ENCODE peak calls at places on chromosomes 11 and 22, in ten cellular contexts. Q is neural progenitor cell, J is mammary epithelial cell, A is retina, Z is activated B cell treated with CpG ODN at 0.5 μM for 24 hours, E is pulmonary artery endothelial cell, Y is right lobe of liver, M is GM10248, N is AG08396, U is A549. W is an unnamed sample.
A peak's percentile ranks its signal among the peaks of the same experiment; 100 is the strongest.

GRCh38 chr22:46111645-46112306 is 38.5 kb upstream of the PPARA start:
- DNase-seq in M (no peak), Z (no peak), U (no peak), E (no peak), J (no peak), Y (no peak), Q (peak; percentile 28), N (no peak), A (peak; percentile 64), W (peak; percentile 82)

GRCh38 chr11:120392791-120393190 is 56.6 kb downstream of the ARHGEF12 start:
- DNase-seq in N (no peak), U (no peak), J (no peak), Z (no peak), M (no peak), Q (no peak), A (no peak), E (no peak), Y (no peak), W (no peak)

GRCh38 chr11:11416917-11417316 is 63.9 kb upstream of the CSNK2A3 start:
- DNase-seq in Q (no peak), M (no peak), Z (no peak), N (peak; percentile 71), J (peak; percentile 76), Y (no peak), E (no peak), A (no peak), U (peak; percentile 11), W (no peak)

GRCh38 chr11:34631737-34632104 is 10.8 kb downstream of the EHF start:
- DNase-seq in Q (no peak), A (no peak), Y (peak; percentile 52), E (no peak), J (no peak), U (no peak), M (no peak), Z (no peak), N (no peak), W (no peak)

GRCh38 chr11:34492806-34493414 is 20.7 kb downstream of the ELF5 start:
- DNase-seq in N (peak; percentile 57), M (peak; percentile 63), J (peak; percentile 47), Q (peak; percentile 79), Y (peak; percentile 43), A (peak; percentile 56), U (peak; percentile 66), Z (no peak), E (peak; percentile 17), W (peak; percentile 57)

GRCh38 chr11:122309262-122309925 is 193.4 kb upstream of the BLID start:
- DNase-seq in Q (no peak), A (peak; percentile 11), U (no peak), E (no peak), M (no peak), Z (no peak), Y (no peak), N (no peak), J (no peak), W (no peak)

GRCh38 chr11:5420993-5421392 is 918 bp upstream of the OR51Q1 start:
- DNase-seq in N (no peak), M (no peak), Z (no peak), A (no peak), Y (no peak), J (no peak), U (no peak), Q (peak; percentile 16), E (no peak), W (no peak)

GRCh38 chr11:108500721-108501120 is 2.5 kb upstream of the POGLUT3 start:
- DNase-seq in Q (no peak), U (no peak), Z (no peak), N (no peak), Y (no peak), M (no peak), E (no peak), A (no peak), J (no peak), W (no peak)

GRCh38 chr11:90423378-90423777 is 200.5 kb upstream of the CHORDC1 start:
- DNase-seq in A (no peak), U (no peak), E (no peak), N (no peak), Q (peak; percentile 47), J (no peak), Y (no peak), M (no peak), Z (no peak), W (no peak)

GRCh38 chr22:41052661-41053490 is 39.5 kb upstream of the EP300 start:
- DNase-seq in E (no peak), M (no peak), A (no peak), Q (no peak), Y (no peak), U (no peak), N (peak; percentile 48), J (peak; percentile 44), Z (no peak), W (no peak)

GRCh38 chr11:69949327-69949726 is 128.8 kb upstream of the ANO1 start:
- DNase-seq in Y (no peak), N (peak; percentile 91), Z (no peak), U (peak; percentile 90), J (peak; percentile 98), E (peak; percentile 64), A (peak; percentile 38), M (no peak), Q (no peak), W (peak; percentile 71)

GRCh38 chr22:30132290-30132996 is 52.2 kb downstream of the HORMAD2 start:
- DNase-seq in Y (no peak), N (no peak), Q (no peak), M (no peak), A (no peak), U (no peak), J (no peak), E (no peak), Z (no peak), W (no peak)

GRCh38 chr11:57936050-57936418 is 87.6 kb upstream of the OR9Q1 start:
- DNase-seq in N (no peak), U (peak; percentile 31), A (no peak), Q (no peak), Y (no peak), E (no peak), J (no peak), M (no peak), Z (no peak), W (no peak)

GRCh38 chr22:45229181-45229580 is 11.5 kb downstream of the KIAA0930 start:
- DNase-seq in Q (no peak), M (no peak), E (no peak), N (no peak), Z (no peak), A (no peak), U (no peak), J (no peak), Y (peak; percentile 12), W (no peak)

GRCh38 chr11:28701760-28702449 is 593.7 kb downstream of the METTL15 start:
- DNase-seq in A (no peak), N (no peak), J (peak; percentile 67), U (peak; percentile 85), Q (no peak), Z (no peak), E (peak; percentile 41), M (no peak), Y (no peak), W (no peak)

GRCh38 chr11:64878223-64878493 is 263 bp downstream of the EHD1 start:
- DNase-seq in A (no peak), E (no peak), Q (no peak), Z (no peak), M (no peak), J (no peak), Y (no peak), U (no peak), N (no peak), W (no peak)

GRCh38 chr22:31972180-31972579 is 27.8 kb downstream of the YWHAH start:
- DNase-seq in E (no peak), Y (no peak), Q (no peak), Z (no peak), U (no peak), N (no peak), M (no peak), A (no peak), J (no peak), W (no peak)

GRCh38 chr11:59898652-59899051 is 20.1 kb downstream of the OOSP3 start:
- DNase-seq in M (no peak), A (no peak), E (no peak), U (peak; percentile 14), N (no peak), Z (no peak), Y (no peak), Q (no peak), J (no peak), W (no peak)

GRCh38 chr22:45885941-45886395 is 91.0 kb downstream of the WNT7B start:
- DNase-seq in Z (no peak), E (no peak), N (no peak), U (no peak), Y (peak; percentile 19), M (no peak), J (no peak), Q (no peak), A (peak; percentile 81), W (peak; percentile 47)

GRCh38 chr11:68340784-68341556 is 28.6 kb downstream of the LRP5 start:
- DNase-seq in A (no peak), N (no peak), Z (no peak), E (no peak), Y (no peak), J (no peak), Q (no peak), M (no peak), U (peak; percentile 56), W (no peak)

GRCh38 chr22:27809226-27809625 is 7.7 kb upstream of the MN1 start:
- DNase-seq in U (no peak), J (no peak), Z (no peak), E (no peak), Q (no peak), A (no peak), M (no peak), Y (no peak), N (no peak), W (no peak)

GRCh38 chr11:85590848-85591483 is 36.2 kb downstream of the DLG2 start:
- DNase-seq in Y (no peak), N (peak; percentile 34), Z (no peak), U (peak; percentile 60), M (no peak), Q (peak; percentile 49), A (peak; percentile 5), J (peak; percentile 32), E (no peak), W (no peak)

GRCh38 chr22:44574057-44574456 is 76.0 kb upstream of the RTL6 start:
- DNase-seq in A (no peak), Z (no peak), N (peak; percentile 57), U (peak; percentile 76), M (no peak), Y (no peak), J (peak; percentile 85), Q (no peak), E (no peak), W (peak; percentile 55)

GRCh38 chr11:445765-446588 is 4.1 kb upstream of the PTDSS2 start:
- DNase-seq in J (no peak), E (no peak), A (no peak), U (no peak), Y (no peak), N (no peak), M (no peak), Z (no peak), Q (no peak), W (peak; percentile 16)

GRCh38 chr11:27471588-27472397 is 797 bp downstream of the LGR4 start:
- DNase-seq in U (peak; percentile 38), E (no peak), N (peak; percentile 67), Q (peak; percentile 73), Z (peak; percentile 33), J (peak; percentile 44), Y (peak; percentile 51), A (no peak), M (peak; percentile 37), W (peak; percentile 77)

GRCh38 chr22:45312856-45313255 is 3.1 kb downstream of the FAM118A start:
- DNase-seq in Y (no peak), E (no peak), N (no peak), J (no peak), Z (no peak), M (no peak), U (no peak), Q (peak; percentile 74), A (no peak), W (no peak)

GRCh38 chr11:64323373-64323772 is 5.5 kb downstream of the PRDX5 start:
- DNase-seq in Z (no peak), U (no peak), Y (no peak), N (no peak), M (no peak), A (no peak), J (no peak), E (no peak), Q (no peak), W (peak; percentile 42)

GRCh38 chr11:83033972-83034672 is 37.6 kb downstream of the RAB30 start:
- DNase-seq in U (no peak), E (no peak), J (peak; percentile 43), A (peak; percentile 38), Q (peak; percentile 35), Y (no peak), M (no peak), Z (no peak), N (peak; percentile 66), W (peak; percentile 42)